ENCODE peak calls at places on chromosomes 5 and 9, in four cellular contexts. One of them, this sample, is unnamed. For H3K9me3, the result is how much of the 10 kb centered on the place peaks cover.

GRCh38 chr9:32136700-32137339 is 247.6 kb upstream of the ACO1 start:
- DNase-seq in transverse colon: no peak
- DNase-seq in H1: peak
- DNase-seq in A549: no peak
- DNase-seq in this sample: no peak

GRCh38 chr5:159912033-159912800 is 4.1 kb upstream of the ADRA1B start:
- DNase-seq in A549: peak
- DNase-seq in H1: no peak
- DNase-seq in transverse colon: peak
- DNase-seq in this sample: no peak

GRCh38 chr9:33273266-33273971 is 8.6 kb downstream of the CHMP5 start:
- DNase-seq in H1: no peak
- DNase-seq in transverse colon: no peak
- DNase-seq in A549: no peak
- DNase-seq in this sample: no peak

GRCh38 chr5:176812269-176813259 is 2.2 kb downstream of the UNC5A start:
- DNase-seq in transverse colon: no peak
- DNase-seq in H1: no peak
- DNase-seq in A549: peak
- DNase-seq in this sample: no peak

GRCh38 chr5:171927345-171927941 is 79.0 kb downstream of the FBXW11 start:
- DNase-seq in A549: no peak
- DNase-seq in H1: no peak
- DNase-seq in transverse colon: no peak
- DNase-seq in this sample: no peak

GRCh38 chr5:154706416-154706815 is 48.8 kb upstream of the LARP1 start:
- DNase-seq in H1: no peak
- DNase-seq in transverse colon: no peak
- DNase-seq in A549: no peak
- DNase-seq in this sample: no peak

GRCh38 chr9:88979021-88979420 is 12.2 kb upstream of the S1PR3 start:
- DNase-seq in transverse colon: no peak
- DNase-seq in A549: no peak
- DNase-seq in H1: no peak
- DNase-seq in this sample: no peak

GRCh38 chr5:140337880-140338279 is 8.5 kb downstream of the HBEGF start:
- DNase-seq in H1: no peak
- DNase-seq in A549: no peak
- DNase-seq in transverse colon: no peak
- DNase-seq in this sample: no peak

GRCh38 chr5:74934949-74935751 is 69.0 kb upstream of the FAM169A start:
- DNase-seq in H1: no peak
- DNase-seq in transverse colon: no peak
- DNase-seq in A549: no peak
- DNase-seq in this sample: no peak

DNA sequence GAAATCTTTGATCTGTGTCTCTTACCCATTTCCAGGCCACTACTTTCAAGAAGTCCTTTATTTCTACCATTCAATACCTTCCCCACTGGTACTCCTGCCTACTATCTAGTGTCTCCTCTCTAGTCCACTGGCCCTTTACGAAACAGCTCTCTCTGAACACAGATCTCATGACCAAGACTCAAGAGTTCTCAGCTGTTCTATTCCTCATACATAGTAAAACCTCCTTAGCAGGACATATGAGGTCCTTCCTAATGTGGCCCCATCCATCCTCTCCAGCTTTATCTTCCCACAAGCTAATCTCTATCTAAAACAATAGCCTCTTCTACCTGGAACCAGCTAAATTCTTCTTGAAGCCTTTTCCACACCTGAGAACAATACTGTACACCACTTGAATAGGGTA is 2.6 kb downstream of the TEX10 start:
- DNase-seq in A549: no peak
- DNase-seq in H1: no peak
- DNase-seq in transverse colon: no peak
- DNase-seq in this sample: no peak
- H3K4me3 ChIP-seq in A549: no peak
- H3K4me3 ChIP-seq in H1: peak
- H3K4me3 ChIP-seq in transverse colon: no peak
- H3K4me3 ChIP-seq in this sample: no peak

DNA sequence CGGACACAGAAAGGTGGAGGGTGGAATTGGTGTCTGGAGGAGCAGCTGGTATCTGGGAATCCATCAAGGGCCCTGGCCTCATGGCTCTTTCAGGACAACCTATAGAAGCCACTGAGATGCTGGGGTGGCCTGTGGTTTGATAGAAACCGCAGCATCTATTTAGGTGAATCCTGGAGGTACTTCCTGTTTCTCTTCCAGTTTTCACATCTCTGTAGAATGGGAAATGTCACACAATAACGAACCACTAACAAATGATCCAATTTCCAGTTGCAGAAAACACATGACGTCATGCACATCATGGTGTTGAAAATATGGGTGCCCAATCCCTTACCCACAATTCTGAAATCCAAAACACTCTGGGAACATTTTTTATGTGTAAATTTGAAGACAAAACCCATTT is 52.2 kb downstream of the ROPN1L start:
- DNase-seq in transverse colon: no peak
- DNase-seq in A549: no peak
- DNase-seq in H1: no peak
- DNase-seq in this sample: no peak
- H3K9me3 ChIP-seq in transverse colon: under half
- H3K9me3 ChIP-seq in A549: under half
- H3K9me3 ChIP-seq in H1: under half
- H3K9me3 ChIP-seq in this sample: under half

DNA sequence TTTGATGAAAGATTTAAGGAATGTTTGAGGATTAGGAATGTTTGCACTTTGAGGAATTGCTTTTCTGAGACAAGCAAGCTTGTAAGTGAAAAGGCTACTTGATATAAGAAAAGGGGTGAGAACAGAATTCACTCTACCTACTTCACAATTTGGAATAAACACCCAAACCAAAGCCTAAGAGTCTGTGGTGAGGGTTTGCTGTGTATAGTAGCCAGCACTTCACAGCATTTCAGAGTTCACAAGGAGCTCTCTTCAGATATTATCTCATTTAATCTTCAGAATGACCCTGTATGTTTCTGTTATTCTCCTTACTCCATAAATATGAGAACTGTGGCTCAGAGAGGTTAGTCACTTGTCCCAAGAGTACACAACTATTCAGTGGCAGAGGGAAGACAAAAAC is 92.5 kb downstream of the FRMD3 start:
- DNase-seq in H1: no peak
- DNase-seq in A549: no peak
- DNase-seq in transverse colon: no peak
- DNase-seq in this sample: no peak
- TF ChIP-seq EP300 in H1: no peak
- TF ChIP-seq EP300 in A549: no peak
- TF ChIP-seq EP300 in transverse colon: no peak
- TF ChIP-seq EP300 in this sample: no peak

DNA sequence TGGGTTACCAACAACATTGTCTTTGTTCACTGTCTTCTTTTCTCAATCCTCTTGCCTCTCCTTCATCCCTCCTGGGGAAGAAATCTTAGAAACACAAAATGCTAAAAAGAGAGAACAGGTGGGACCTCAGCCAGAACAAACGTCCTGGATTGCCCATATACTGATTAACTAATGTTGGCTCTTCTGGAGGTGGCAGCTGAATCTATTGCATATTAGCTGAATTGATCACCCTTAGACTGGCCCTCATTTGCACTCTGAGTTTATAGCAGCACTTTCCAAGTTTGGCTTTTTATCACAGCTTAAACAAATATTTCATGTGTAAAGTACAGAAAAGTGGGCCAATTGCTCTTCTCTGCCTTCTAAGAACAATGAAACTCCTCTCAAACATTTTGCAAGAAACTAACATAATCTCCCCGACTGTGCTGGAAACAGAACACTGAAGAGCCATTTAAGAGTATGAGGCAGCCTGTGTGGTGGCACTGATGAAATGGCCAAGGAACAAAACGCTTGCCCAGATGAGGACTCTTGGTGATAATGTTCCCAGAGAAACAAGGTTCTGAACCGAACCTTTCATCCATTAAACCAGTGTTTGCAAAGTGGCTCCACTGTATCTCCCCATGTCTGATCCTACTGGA is 83.0 kb upstream of the LIFR start:
- DNase-seq in transverse colon: no peak
- DNase-seq in H1: no peak
- DNase-seq in A549: no peak
- DNase-seq in this sample: no peak
- H3K4me3 ChIP-seq in transverse colon: no peak
- H3K4me3 ChIP-seq in H1: no peak
- H3K4me3 ChIP-seq in A549: no peak
- H3K4me3 ChIP-seq in this sample: no peak

DNA sequence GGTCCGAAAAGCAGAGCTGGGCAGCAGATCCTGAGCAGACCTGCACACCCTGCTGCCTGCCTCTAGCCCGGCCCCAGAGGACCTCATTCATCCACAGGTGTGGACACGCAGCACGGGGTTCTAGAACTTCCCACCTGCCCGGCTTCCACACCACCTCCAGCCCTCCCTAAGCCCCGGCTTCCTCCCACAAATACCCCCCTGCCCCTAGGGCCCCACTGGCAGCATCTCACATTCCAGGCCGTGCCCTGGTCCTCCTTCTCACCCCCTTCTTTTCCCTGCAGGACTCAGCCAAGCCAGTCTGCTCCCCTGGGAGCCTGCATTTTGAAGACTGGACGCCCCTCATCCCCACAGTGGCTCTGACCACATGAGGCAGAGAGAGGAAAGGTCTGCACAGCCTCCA is 138.9 kb downstream of the ADAMTS2 start:
- DNase-seq in A549: no peak
- DNase-seq in transverse colon: no peak
- DNase-seq in H1: no peak
- DNase-seq in this sample: no peak
- H3K9me3 ChIP-seq in A549: under half
- H3K9me3 ChIP-seq in transverse colon: under half
- H3K9me3 ChIP-seq in H1: under half
- H3K9me3 ChIP-seq in this sample: under half

DNA sequence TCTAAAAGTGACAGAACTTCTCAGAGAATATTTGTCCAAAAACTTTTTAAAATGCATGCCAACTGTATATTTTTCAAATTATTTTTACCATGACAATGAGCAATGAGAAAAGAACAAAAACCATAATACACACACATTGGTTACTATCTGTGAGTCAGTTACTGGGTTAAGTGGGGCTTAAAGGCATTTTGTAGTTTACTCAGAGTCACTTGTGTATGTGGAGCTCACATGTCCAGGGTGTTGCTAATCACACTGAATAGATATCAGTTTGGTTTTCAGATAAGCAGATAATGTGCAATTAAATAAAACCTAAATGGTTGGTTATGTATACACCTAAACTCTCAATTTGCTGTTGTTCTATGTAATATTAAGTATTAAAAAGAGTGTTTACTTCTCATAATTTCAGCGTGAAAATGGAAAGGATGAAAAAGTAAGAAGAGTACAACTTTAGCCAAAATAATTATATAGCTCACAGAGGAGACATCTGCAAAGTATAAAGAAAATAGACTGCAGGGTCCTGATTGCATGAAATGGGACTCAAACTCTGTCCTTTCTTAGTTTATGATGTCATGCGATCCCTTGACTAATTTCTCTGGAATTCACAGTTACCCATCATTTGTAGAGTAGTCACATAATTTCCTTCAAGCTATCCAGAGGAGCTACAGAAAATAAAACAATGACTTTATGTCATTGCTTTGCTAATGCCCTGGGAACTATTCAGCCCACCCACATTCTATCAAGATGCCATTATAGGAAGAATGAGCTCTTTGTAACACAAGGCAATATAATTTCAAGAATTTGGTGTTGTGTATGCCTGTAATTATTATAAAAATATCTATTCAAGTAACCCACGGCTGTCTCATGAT is 388.0 kb upstream of the ZNF608 start:
- DNase-seq in transverse colon: no peak
- DNase-seq in H1: no peak
- DNase-seq in A549: no peak
- DNase-seq in this sample: no peak
- TF ChIP-seq EP300 in transverse colon: no peak
- TF ChIP-seq EP300 in H1: no peak
- TF ChIP-seq EP300 in A549: no peak
- TF ChIP-seq EP300 in this sample: no peak

GRCh38 chr9:1052908-1053590 is 2.9 kb downstream of the DMRT2 start:
- DNase-seq in transverse colon: no peak
- DNase-seq in H1: no peak
- DNase-seq in A549: no peak
- DNase-seq in this sample: peak
- H3K4me3 ChIP-seq in transverse colon: no peak
- H3K4me3 ChIP-seq in H1: no peak
- H3K4me3 ChIP-seq in A549: no peak
- H3K4me3 ChIP-seq in this sample: no peak